ENCODE peak calls at places on chromosomes 12 and 14, in nine cellular contexts. F is EH; J is fibroblast of pulmonary artery; K is AG04450; T is pancreas; Q is NCI-H2081; Y is CMK; R is substantia nigra; U is activated CD8-positive, alpha-beta memory T cell treated with anti-CD3 and anti-CD28 coated beads for 48 hours. L is an unnamed sample.

GRCh38 chr12:96212456-96213375 is 18.5 kb downstream of the ELK3 start:
- DNase-seq in F (peak; percentile 27), J (no peak), K (no peak), T (no peak), Q (no peak), Y (no peak), R (no peak), U (no peak), L (no peak)

GRCh38 chr12:32290411-32290810 is 108.9 kb upstream of the FGD4 start:
- DNase-seq in F (peak; percentile 61), J (no peak), K (no peak), T (no peak), Q (no peak), Y (no peak), R (no peak), U (no peak), L (peak; percentile 8)

GRCh38 chr12:51972849-51973273 is 21.4 kb downstream of the ACVR1B start:
- DNase-seq in F (peak; percentile 60), J (peak; percentile 94), K (no peak), T (no peak), Q (no peak), Y (peak; percentile 79), R (peak; percentile 15), U (no peak), L (peak; percentile 57)

GRCh38 chr12:87428701-87429277 is 600.4 kb downstream of the C12orf50 start:
- DNase-seq in F (no peak), J (peak; percentile 56), K (no peak), T (no peak), Q (no peak), Y (no peak), R (no peak), U (no peak), L (peak; percentile 64)

GRCh38 chr14:52154992-52155655 is 86.3 kb upstream of the NID2 start:
- DNase-seq in F (no peak), J (no peak), K (no peak), T (no peak), Q (no peak), Y (no peak), R (no peak), U (no peak), L (no peak)

GRCh38 chr12:93080994-93081809 is 152.1 kb upstream of the EEA1 start:
- DNase-seq in F (peak; percentile 76), J (peak; percentile 66), K (no peak), T (no peak), Q (no peak), Y (no peak), R (no peak), U (no peak), L (no peak)

GRCh38 chr12:1935700-1936378 is 17.4 kb upstream of the CACNA2D4 start:
- DNase-seq in F (no peak), J (no peak), K (no peak), T (peak; percentile 90), Q (no peak), Y (no peak), R (peak; percentile 69), U (no peak), L (no peak)

GRCh38 chr12:24948452-24948815 is 467 bp downstream of the BCAT1 start:
- DNase-seq in F (peak; percentile 67), J (peak; percentile 63), K (no peak), T (no peak), Q (peak; percentile 15), Y (no peak), R (no peak), U (no peak), L (no peak)

GRCh38 chr12:114476159-114476558 is 70.2 kb upstream of the TBX5 start:
- DNase-seq in F (peak; percentile 69), J (peak; percentile 58), K (peak; percentile 11), T (no peak), Q (no peak), Y (no peak), R (no peak), U (no peak), L (peak; percentile 1)

GRCh38 chr12:23887055-23887835 is 62.2 kb downstream of the SOX5 start:
- DNase-seq in F (no peak), J (peak; percentile 40), K (no peak), T (no peak), Q (no peak), Y (no peak), R (no peak), U (no peak), L (no peak)

GRCh38 chr14:90583427-90583826 is 186.6 kb downstream of the CALM1 start:
- DNase-seq in F (no peak), J (no peak), K (no peak), T (no peak), Q (no peak), Y (no peak), R (no peak), U (no peak), L (no peak)

GRCh38 chr12:104958946-104959841 is 1.1 kb upstream of the SLC41A2 start:
- DNase-seq in F (peak; percentile 63), J (peak; percentile 27), K (no peak), T (peak; percentile 40), Q (no peak), Y (no peak), R (no peak), U (no peak), L (peak; percentile 38)

GRCh38 chr14:103078420-103078749 is 5.6 kb upstream of the LBHD2 start:
- DNase-seq in F (peak; percentile 79), J (peak; percentile 81), K (peak; percentile 48), T (peak; percentile 78), Q (peak; percentile 84), Y (no peak), R (peak; percentile 70), U (no peak), L (peak; percentile 62)

GRCh38 chr12:47021298-47021697 is 58.1 kb upstream of the PCED1B start:
- DNase-seq in F (peak; percentile 90), J (peak; percentile 92), K (peak; percentile 68), T (no peak), Q (peak; percentile 26), Y (peak; percentile 15), R (no peak), U (no peak), L (peak; percentile 65)